ENCODE peak calls at places on chromosomes 12 and 14, in four cellular contexts. Z, O, F and P are unnamed samples.

GRCh38 chr12:47190271-47190750 is 110.6 kb upstream of the AMIGO2 start:
- DNase-seq in Z (peak), O (no peak), F (no peak), P (peak)

GRCh38 chr12:108643941-108644742 is 10.4 kb upstream of the SELPLG start:
- DNase-seq in Z (no peak), O (no peak), F (no peak), P (no peak)

GRCh38 chr14:25034803-25035681 is 14.9 kb downstream of the STXBP6 start:
- DNase-seq in Z (no peak), O (no peak), F (no peak), P (no peak)

GRCh38 chr12:3305464-3305863 is 185.5 kb upstream of the PRMT8 start:
- DNase-seq in Z (no peak), O (no peak), F (no peak), P (no peak)

GRCh38 chr12:38386238-38386985 is 69.8 kb downstream of the ALG10B start:
- DNase-seq in Z (peak), O (no peak), F (no peak), P (peak)

GRCh38 chr12:92324849-92325500 is 179.3 kb upstream of the BTG1 start:
- DNase-seq in Z (no peak), O (no peak), F (no peak), P (no peak)

GRCh38 chr12:114439306-114439705 is 33.4 kb upstream of the TBX5 start:
- DNase-seq in Z (no peak), O (no peak), F (no peak), P (no peak)

GRCh38 chr12:117363953-117364486 is 2.6 kb upstream of the NOS1 start:
- DNase-seq in Z (no peak), O (no peak), F (no peak), P (no peak)

GRCh38 chr14:51595831-51596472 is 55.8 kb upstream of the FRMD6 start:
- DNase-seq in Z (no peak), O (no peak), F (no peak), P (peak)

GRCh38 chr12:34296143-34297041 is 274.1 kb downstream of the ALG10 start:
- DNase-seq in Z (no peak), O (no peak), F (peak), P (no peak)

GRCh38 chr14:101505216-101505970 is 55.9 kb upstream of the DIO3 start:
- DNase-seq in Z (no peak), O (peak), F (peak), P (no peak)

GRCh38 chr14:76810953-76811400 is 1.7 kb downstream of the ANGEL1 start:
- DNase-seq in Z (peak), O (no peak), F (no peak), P (peak)

GRCh38 chr12:45130881-45131281 is 80.0 kb upstream of the DBX2 start:
- DNase-seq in Z (peak), O (no peak), F (peak), P (peak)

GRCh38 chr12:121773011-121773777 is 20.3 kb downstream of the RHOF start:
- DNase-seq in Z (peak), O (peak), F (peak), P (peak)

GRCh38 chr14:75610839-75611238 is 32.4 kb downstream of the FLVCR2 start:
- DNase-seq in Z (peak), O (no peak), F (no peak), P (peak)

GRCh38 chr12:39646963-39647362 is 27.4 kb upstream of the ABCD2 start:
- DNase-seq in Z (no peak), O (no peak), F (no peak), P (peak)

GRCh38 chr14:93122820-93123219 is 7.1 kb upstream of the ITPK1 start:
- DNase-seq in Z (no peak), O (no peak), F (no peak), P (no peak)

GRCh38 chr12:95815635-95816212 is 25.2 kb upstream of the NTN4 start:
- DNase-seq in Z (peak), O (no peak), F (no peak), P (peak)

GRCh38 chr12:48197549-48197966 is 5.5 kb downstream of the OR10AD1 start:
- DNase-seq in Z (peak), O (no peak), F (no peak), P (peak)

GRCh38 chr12:104710940-104711725 is 247.0 kb downstream of the SLC41A2 start:
- DNase-seq in Z (peak), O (no peak), F (no peak), P (peak)

GRCh38 chr14:74548881-74549280 is 55.3 kb downstream of the ISCA2 start:
- DNase-seq in Z (peak), O (peak), F (no peak), P (peak)

GRCh38 chr14:105128059-105128458 is 40.5 kb downstream of the JAG2 start:
- DNase-seq in Z (no peak), O (peak), F (no peak), P (no peak)

GRCh38 chr12:127496255-127496654 is 770.7 kb upstream of the TMEM132C start:
- DNase-seq in Z (no peak), O (no peak), F (no peak), P (no peak)

GRCh38 chr12:69534389-69534822 is 50.9 kb upstream of the CCT2 start:
- DNase-seq in Z (peak), O (no peak), F (no peak), P (peak)

GRCh38 chr14:33765251-33765650 is 185.6 kb downstream of the EGLN3 start:
- DNase-seq in Z (no peak), O (no peak), F (no peak), P (peak)

GRCh38 chr12:56143225-56143624 is 9.2 kb upstream of the MYL6B start:
- DNase-seq in Z (peak), O (no peak), F (no peak), P (no peak)

GRCh38 chr12:105331805-105332251 is 1.3 kb downstream of the C12orf75 start:
- DNase-seq in Z (no peak), O (peak), F (no peak), P (no peak)

GRCh38 chr12:115355301-115355700 is 671.3 kb upstream of the TBX3 start:
- DNase-seq in Z (no peak), O (no peak), F (no peak), P (no peak)

GRCh38 chr12:105228494-105228893 is 7.5 kb downstream of the APPL2 start:
- DNase-seq in Z (peak), O (no peak), F (no peak), P (peak)

GRCh38 chr14:103597623-103598372 is 31.2 kb upstream of the KLC1 start:
- DNase-seq in Z (peak), O (no peak), F (no peak), P (peak)

GRCh38 chr12:47850153-47851084 is 30.7 kb upstream of the HDAC7 start:
- DNase-seq in Z (no peak), O (no peak), F (no peak), P (peak)

GRCh38 chr12:3077572-3078081 is 448 bp downstream of the TSPAN9 start:
- DNase-seq in Z (peak), O (peak), F (peak), P (peak)

GRCh38 chr14:100321473-100322137 is 1.5 kb upstream of the SLC25A47 start:
- DNase-seq in Z (no peak), O (no peak), F (no peak), P (no peak)

GRCh38 chr14:49999216-49999761 is 106.4 kb downstream of the ARF6 start:
- DNase-seq in Z (peak), O (peak), F (peak), P (peak)

GRCh38 chr14:96091941-96092411 is 52.8 kb downstream of the C14orf132 start:
- DNase-seq in Z (peak), O (no peak), F (no peak), P (no peak)

GRCh38 chr12:128969480-128970055 is 116.3 kb downstream of the GLT1D1 start:
- DNase-seq in Z (no peak), O (peak), F (no peak), P (peak)
- TF ChIP-seq CTCF in Z (no peak), O (no peak), F (no peak), P (peak)

DNA sequence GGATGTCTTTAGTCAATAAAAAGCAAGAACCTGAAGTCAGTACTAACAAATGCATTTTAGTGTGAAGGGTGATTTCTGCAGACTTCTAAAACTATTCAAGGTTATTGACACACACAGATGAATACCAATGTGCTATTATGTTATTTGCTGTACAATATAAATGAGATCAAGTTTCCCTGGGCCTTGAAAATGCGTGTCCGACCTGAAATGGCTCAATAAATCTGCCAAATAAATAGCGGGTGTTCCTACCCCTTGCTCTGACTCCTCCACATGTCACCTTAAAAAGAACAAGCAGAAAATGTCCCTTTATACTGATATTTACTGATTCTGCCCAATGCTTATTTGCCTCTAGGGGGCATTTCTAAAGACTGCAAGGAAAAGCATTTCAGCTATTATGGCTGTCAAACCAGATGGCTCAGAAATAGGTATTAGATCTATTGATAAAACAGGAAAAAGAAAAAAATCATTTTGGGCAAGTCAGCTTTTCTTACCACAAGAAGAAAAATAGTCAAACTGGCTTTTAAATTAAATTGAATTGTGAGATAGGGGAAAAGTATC is 367.3 kb upstream of the KITLG start:
- DNase-seq in Z (no peak), O (no peak), F (no peak), P (no peak)
- TF ChIP-seq CTCF in Z (peak), O (no peak), F (no peak), P (peak)

DNA sequence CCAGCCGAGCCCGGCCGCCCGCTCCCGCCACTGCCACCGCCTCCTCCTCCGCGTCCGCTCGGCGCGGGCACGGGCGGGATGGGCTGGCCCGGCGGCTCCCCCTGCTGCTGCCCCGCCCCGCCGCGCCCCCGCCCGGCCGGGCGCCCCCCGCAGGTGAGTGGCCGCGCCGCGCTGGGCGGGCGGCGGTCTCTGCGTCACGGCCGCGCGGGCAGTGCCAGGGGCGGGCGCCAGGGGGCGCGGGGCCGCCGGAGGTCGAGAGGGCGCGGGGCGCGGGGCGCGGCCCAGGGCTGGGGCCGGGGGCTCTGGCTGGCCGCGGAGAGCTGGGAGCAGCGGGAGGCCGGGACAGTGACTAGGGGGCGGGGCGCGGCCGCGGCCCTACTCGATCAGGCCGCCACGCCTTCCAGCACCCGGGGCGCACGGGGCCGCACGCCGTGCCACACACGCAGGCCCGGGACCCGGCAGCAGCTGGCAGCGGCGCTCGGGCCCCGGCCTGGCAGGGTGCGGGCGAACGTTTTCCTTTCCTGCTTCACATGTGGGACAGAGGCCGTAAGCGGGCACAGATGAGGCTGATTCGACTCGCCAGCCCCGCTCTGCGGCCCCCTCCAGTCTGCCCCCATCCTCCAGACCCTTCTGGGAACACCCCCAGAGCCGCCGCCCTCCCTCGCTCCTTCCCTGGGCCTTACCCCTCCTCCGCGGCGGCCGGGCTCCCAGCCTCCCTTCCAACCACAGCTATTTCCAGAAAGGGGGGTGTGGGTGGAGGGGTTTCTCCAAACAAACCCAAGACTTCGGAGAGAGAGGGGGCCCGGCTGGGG is 2.4 kb upstream of the TNS2 start:
- DNase-seq in Z (peak), O (peak), F (peak), P (peak)
- TF ChIP-seq CTCF in Z (no peak), O (peak), F (peak), P (no peak)

DNA sequence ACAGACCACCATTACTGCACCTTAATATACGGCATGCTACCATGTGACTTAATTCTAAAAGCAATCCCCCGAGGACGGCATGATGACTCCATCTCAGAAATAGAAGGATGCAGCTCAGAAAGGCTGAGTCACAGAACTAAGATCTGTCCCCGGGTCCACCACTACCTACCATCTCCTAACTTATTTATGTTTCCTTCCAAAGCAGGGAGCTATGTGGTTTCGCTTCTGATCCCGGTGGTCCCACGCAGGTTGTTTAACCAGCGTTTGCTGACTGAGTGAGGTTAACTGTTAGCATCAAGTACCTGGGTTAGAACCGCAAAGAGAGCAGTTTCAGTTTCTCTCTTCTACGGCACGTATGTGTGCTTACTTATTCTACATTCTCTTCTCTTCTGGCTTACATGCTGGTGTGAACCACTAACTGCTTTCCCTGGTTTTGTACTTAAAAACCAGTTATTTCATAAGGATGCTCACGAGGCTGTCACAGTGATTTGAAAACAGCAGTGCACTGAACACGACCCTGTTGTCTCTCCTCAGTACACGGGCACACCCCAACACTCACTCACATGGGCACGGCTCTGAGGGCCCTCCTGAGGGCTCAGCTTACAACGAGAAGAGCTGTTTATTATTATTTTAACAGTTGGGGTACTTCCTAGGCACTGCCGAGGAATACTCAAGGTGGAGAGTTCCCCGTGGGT is 66.7 kb downstream of the CCDC88C start:
- DNase-seq in Z (no peak), O (no peak), F (no peak), P (no peak)
- TF ChIP-seq CTCF in Z (no peak), O (no peak), F (no peak), P (no peak)

GRCh38 chr12:78293039-78293686 is 462.5 kb downstream of the NAV3 start:
- DNase-seq in Z (peak), O (no peak), F (no peak), P (peak)

DNA sequence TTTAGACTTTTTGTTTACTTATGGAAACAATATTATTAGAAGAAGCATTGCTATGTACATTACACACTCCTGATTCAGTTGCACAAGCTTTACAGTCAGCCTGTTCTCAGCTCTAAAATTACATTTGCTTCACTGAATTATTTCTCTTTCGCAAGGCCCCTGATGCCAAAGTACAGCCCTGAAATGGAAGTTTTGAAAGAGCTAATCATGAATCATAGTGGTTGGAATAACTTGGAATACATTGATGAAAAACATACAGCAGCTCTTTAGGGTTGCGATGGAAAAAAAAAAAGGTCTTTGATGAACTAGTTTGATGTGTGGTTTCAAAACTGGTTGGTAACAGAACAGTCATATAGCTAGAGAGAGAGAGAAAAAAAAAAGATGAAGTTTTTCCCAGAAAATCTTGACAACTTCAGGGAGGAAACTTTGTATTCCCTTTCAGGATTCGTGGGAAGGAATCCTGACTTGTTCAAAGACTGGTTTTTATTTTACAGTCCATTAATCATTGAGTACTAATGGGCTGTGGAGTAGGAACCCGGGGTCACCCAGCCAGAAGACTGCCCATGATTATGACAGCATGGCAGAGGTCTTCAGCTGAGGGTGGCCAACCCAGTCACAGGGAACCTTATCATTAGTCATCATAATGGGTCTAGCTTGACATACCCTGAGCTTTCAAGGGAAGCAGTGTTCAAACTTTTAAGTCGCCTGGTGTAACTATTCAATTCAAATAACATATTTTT is 460.1 kb downstream of the NAV3 start:
- DNase-seq in Z (peak), O (no peak), F (no peak), P (peak)
- TF ChIP-seq CTCF in Z (no peak), O (no peak), F (no peak), P (no peak)